ENCODE peak calls at places on chromosomes 7 and 10, in nine cellular contexts. One of them, this sample, is unnamed.

GRCh38 chr7:11294218-11294617 is 320.5 kb downstream of the PHF14 start:
- DNase-seq in iPS-NIHi11: no peak
- DNase-seq in neural progenitor cell: no peak
- DNase-seq in kidney tubule cell: no peak
- DNase-seq in progenitor cell of endocrine pancreas: no peak
- DNase-seq in WERI-Rb-1: no peak
- DNase-seq in NCI-H1092 treated with DMSO at 0.1 percent for 48 hours: no peak
- DNase-seq in HFF-Myc: no peak
- DNase-seq in naive B cell: no peak
- DNase-seq in this sample: no peak

GRCh38 chr7:109354000-109354399 is 784.3 kb downstream of the DNAJB9 start:
- DNase-seq in iPS-NIHi11: no peak
- DNase-seq in neural progenitor cell: no peak
- DNase-seq in kidney tubule cell: no peak
- DNase-seq in progenitor cell of endocrine pancreas: no peak
- DNase-seq in WERI-Rb-1: peak
- DNase-seq in NCI-H1092 treated with DMSO at 0.1 percent for 48 hours: no peak
- DNase-seq in HFF-Myc: no peak
- DNase-seq in naive B cell: no peak
- DNase-seq in this sample: no peak

GRCh38 chr10:44287408-44287807 is 97.5 kb downstream of the CXCL12 start:
- DNase-seq in iPS-NIHi11: no peak
- DNase-seq in neural progenitor cell: no peak
- DNase-seq in kidney tubule cell: no peak
- DNase-seq in progenitor cell of endocrine pancreas: no peak
- DNase-seq in WERI-Rb-1: no peak
- DNase-seq in NCI-H1092 treated with DMSO at 0.1 percent for 48 hours: no peak
- DNase-seq in HFF-Myc: no peak
- DNase-seq in naive B cell: no peak
- DNase-seq in this sample: no peak

GRCh38 chr10:35876248-35876647 is 234.2 kb upstream of the FZD8 start:
- DNase-seq in iPS-NIHi11: no peak
- DNase-seq in neural progenitor cell: no peak
- DNase-seq in kidney tubule cell: peak
- DNase-seq in progenitor cell of endocrine pancreas: no peak
- DNase-seq in WERI-Rb-1: no peak
- DNase-seq in NCI-H1092 treated with DMSO at 0.1 percent for 48 hours: no peak
- DNase-seq in HFF-Myc: no peak
- DNase-seq in naive B cell: no peak
- DNase-seq in this sample: no peak

GRCh38 chr7:94562525-94562924 is 52.9 kb downstream of the CASD1 start:
- DNase-seq in iPS-NIHi11: no peak
- DNase-seq in neural progenitor cell: no peak
- DNase-seq in kidney tubule cell: no peak
- DNase-seq in progenitor cell of endocrine pancreas: no peak
- DNase-seq in WERI-Rb-1: no peak
- DNase-seq in NCI-H1092 treated with DMSO at 0.1 percent for 48 hours: no peak
- DNase-seq in HFF-Myc: no peak
- DNase-seq in naive B cell: no peak
- DNase-seq in this sample: no peak

GRCh38 chr10:23065549-23065948 is 29.8 kb upstream of the MSRB2 start:
- DNase-seq in iPS-NIHi11: peak
- DNase-seq in neural progenitor cell: no peak
- DNase-seq in kidney tubule cell: peak
- DNase-seq in progenitor cell of endocrine pancreas: no peak
- DNase-seq in WERI-Rb-1: no peak
- DNase-seq in NCI-H1092 treated with DMSO at 0.1 percent for 48 hours: no peak
- DNase-seq in HFF-Myc: peak
- DNase-seq in naive B cell: no peak
- DNase-seq in this sample: no peak

GRCh38 chr7:127513311-127513710 is 72.1 kb downstream of the GCC1 start:
- DNase-seq in iPS-NIHi11: no peak
- DNase-seq in neural progenitor cell: no peak
- DNase-seq in kidney tubule cell: no peak
- DNase-seq in progenitor cell of endocrine pancreas: no peak
- DNase-seq in WERI-Rb-1: no peak
- DNase-seq in NCI-H1092 treated with DMSO at 0.1 percent for 48 hours: no peak
- DNase-seq in HFF-Myc: no peak
- DNase-seq in naive B cell: no peak
- DNase-seq in this sample: no peak

GRCh38 chr10:29102233-29102632 is 186.6 kb upstream of the LYZL1 start:
- DNase-seq in iPS-NIHi11: no peak
- DNase-seq in neural progenitor cell: no peak
- DNase-seq in kidney tubule cell: no peak
- DNase-seq in progenitor cell of endocrine pancreas: no peak
- DNase-seq in WERI-Rb-1: no peak
- DNase-seq in NCI-H1092 treated with DMSO at 0.1 percent for 48 hours: no peak
- DNase-seq in HFF-Myc: no peak
- DNase-seq in naive B cell: no peak
- DNase-seq in this sample: no peak

GRCh38 chr10:30811665-30812017 is 182.1 kb upstream of the LYZL2 start:
- DNase-seq in iPS-NIHi11: no peak
- DNase-seq in neural progenitor cell: no peak
- DNase-seq in kidney tubule cell: no peak
- DNase-seq in progenitor cell of endocrine pancreas: no peak
- DNase-seq in WERI-Rb-1: no peak
- DNase-seq in NCI-H1092 treated with DMSO at 0.1 percent for 48 hours: peak
- DNase-seq in HFF-Myc: no peak
- DNase-seq in naive B cell: no peak
- DNase-seq in this sample: no peak

GRCh38 chr10:6621536-6621935 is 41.5 kb upstream of the PRKCQ start:
- DNase-seq in iPS-NIHi11: no peak
- DNase-seq in neural progenitor cell: no peak
- DNase-seq in kidney tubule cell: peak
- DNase-seq in progenitor cell of endocrine pancreas: no peak
- DNase-seq in WERI-Rb-1: no peak
- DNase-seq in NCI-H1092 treated with DMSO at 0.1 percent for 48 hours: no peak
- DNase-seq in HFF-Myc: peak
- DNase-seq in naive B cell: no peak
- DNase-seq in this sample: no peak

GRCh38 chr7:66871076-66871475 is 49.9 kb upstream of the TMEM248 start:
- DNase-seq in iPS-NIHi11: no peak
- DNase-seq in neural progenitor cell: no peak
- DNase-seq in kidney tubule cell: no peak
- DNase-seq in progenitor cell of endocrine pancreas: no peak
- DNase-seq in WERI-Rb-1: no peak
- DNase-seq in NCI-H1092 treated with DMSO at 0.1 percent for 48 hours: no peak
- DNase-seq in HFF-Myc: no peak
- DNase-seq in naive B cell: no peak
- DNase-seq in this sample: no peak

GRCh38 chr10:82574081-82574480 is 699.1 kb downstream of the NRG3 start:
- DNase-seq in iPS-NIHi11: no peak
- DNase-seq in neural progenitor cell: no peak
- DNase-seq in kidney tubule cell: no peak
- DNase-seq in progenitor cell of endocrine pancreas: no peak
- DNase-seq in WERI-Rb-1: no peak
- DNase-seq in NCI-H1092 treated with DMSO at 0.1 percent for 48 hours: no peak
- DNase-seq in HFF-Myc: no peak
- DNase-seq in naive B cell: no peak
- DNase-seq in this sample: no peak

GRCh38 chr7:69309601-69310000 is 288.7 kb upstream of the AUTS2 start:
- DNase-seq in iPS-NIHi11: no peak
- DNase-seq in neural progenitor cell: no peak
- DNase-seq in kidney tubule cell: no peak
- DNase-seq in progenitor cell of endocrine pancreas: no peak
- DNase-seq in WERI-Rb-1: no peak
- DNase-seq in NCI-H1092 treated with DMSO at 0.1 percent for 48 hours: no peak
- DNase-seq in HFF-Myc: no peak
- DNase-seq in naive B cell: no peak
- DNase-seq in this sample: no peak

GRCh38 chr7:12458520-12459131 is 55.0 kb upstream of the VWDE start:
- DNase-seq in iPS-NIHi11: peak
- DNase-seq in neural progenitor cell: peak
- DNase-seq in kidney tubule cell: peak
- DNase-seq in progenitor cell of endocrine pancreas: no peak
- DNase-seq in WERI-Rb-1: peak
- DNase-seq in NCI-H1092 treated with DMSO at 0.1 percent for 48 hours: peak
- DNase-seq in HFF-Myc: peak
- DNase-seq in naive B cell: peak
- DNase-seq in this sample: peak

GRCh38 chr7:135434047-135434446 is 75.9 kb downstream of the CNOT4 start:
- DNase-seq in iPS-NIHi11: no peak
- DNase-seq in neural progenitor cell: no peak
- DNase-seq in kidney tubule cell: no peak
- DNase-seq in progenitor cell of endocrine pancreas: no peak
- DNase-seq in WERI-Rb-1: no peak
- DNase-seq in NCI-H1092 treated with DMSO at 0.1 percent for 48 hours: no peak
- DNase-seq in HFF-Myc: no peak
- DNase-seq in naive B cell: no peak
- DNase-seq in this sample: peak

GRCh38 chr10:38979535-38979934 is 885.4 kb downstream of the ZNF37A start:
- DNase-seq in iPS-NIHi11: no peak
- DNase-seq in neural progenitor cell: no peak
- DNase-seq in kidney tubule cell: no peak
- DNase-seq in progenitor cell of endocrine pancreas: no peak
- DNase-seq in WERI-Rb-1: no peak
- DNase-seq in NCI-H1092 treated with DMSO at 0.1 percent for 48 hours: no peak
- DNase-seq in HFF-Myc: no peak
- DNase-seq in naive B cell: no peak
- DNase-seq in this sample: no peak

GRCh38 chr10:35092851-35093250 is 2.7 kb upstream of the CUL2 start:
- DNase-seq in iPS-NIHi11: no peak
- DNase-seq in neural progenitor cell: no peak
- DNase-seq in kidney tubule cell: no peak
- DNase-seq in progenitor cell of endocrine pancreas: no peak
- DNase-seq in WERI-Rb-1: no peak
- DNase-seq in NCI-H1092 treated with DMSO at 0.1 percent for 48 hours: no peak
- DNase-seq in HFF-Myc: no peak
- DNase-seq in naive B cell: no peak
- DNase-seq in this sample: no peak

GRCh38 chr7:55440040-55440690 is 75.0 kb downstream of the LANCL2 start:
- DNase-seq in iPS-NIHi11: no peak
- DNase-seq in neural progenitor cell: no peak
- DNase-seq in kidney tubule cell: no peak
- DNase-seq in progenitor cell of endocrine pancreas: no peak
- DNase-seq in WERI-Rb-1: no peak
- DNase-seq in NCI-H1092 treated with DMSO at 0.1 percent for 48 hours: peak
- DNase-seq in HFF-Myc: no peak
- DNase-seq in naive B cell: no peak
- DNase-seq in this sample: no peak

GRCh38 chr7:156582591-156583123 is 57.9 kb upstream of the RNF32 start:
- DNase-seq in iPS-NIHi11: no peak
- DNase-seq in neural progenitor cell: no peak
- DNase-seq in kidney tubule cell: no peak
- DNase-seq in progenitor cell of endocrine pancreas: no peak
- DNase-seq in WERI-Rb-1: no peak
- DNase-seq in NCI-H1092 treated with DMSO at 0.1 percent for 48 hours: no peak
- DNase-seq in HFF-Myc: no peak
- DNase-seq in naive B cell: no peak
- DNase-seq in this sample: no peak

GRCh38 chr10:6716521-6716920 is 136.4 kb upstream of the PRKCQ start:
- DNase-seq in iPS-NIHi11: no peak
- DNase-seq in neural progenitor cell: no peak
- DNase-seq in kidney tubule cell: no peak
- DNase-seq in progenitor cell of endocrine pancreas: no peak
- DNase-seq in WERI-Rb-1: no peak
- DNase-seq in NCI-H1092 treated with DMSO at 0.1 percent for 48 hours: no peak
- DNase-seq in HFF-Myc: no peak
- DNase-seq in naive B cell: no peak
- DNase-seq in this sample: no peak

GRCh38 chr10:69335063-69335587 is 56.8 kb downstream of the HK1 start:
- DNase-seq in iPS-NIHi11: no peak
- DNase-seq in neural progenitor cell: no peak
- DNase-seq in kidney tubule cell: no peak
- DNase-seq in progenitor cell of endocrine pancreas: no peak
- DNase-seq in WERI-Rb-1: no peak
- DNase-seq in NCI-H1092 treated with DMSO at 0.1 percent for 48 hours: no peak
- DNase-seq in HFF-Myc: no peak
- DNase-seq in naive B cell: no peak
- DNase-seq in this sample: peak

GRCh38 chr7:132141109-132141508 is 435.2 kb downstream of the PLXNA4 start:
- DNase-seq in iPS-NIHi11: no peak
- DNase-seq in neural progenitor cell: no peak
- DNase-seq in kidney tubule cell: no peak
- DNase-seq in progenitor cell of endocrine pancreas: no peak
- DNase-seq in WERI-Rb-1: no peak
- DNase-seq in NCI-H1092 treated with DMSO at 0.1 percent for 48 hours: no peak
- DNase-seq in HFF-Myc: no peak
- DNase-seq in naive B cell: no peak
- DNase-seq in this sample: no peak

GRCh38 chr7:154748387-154748786 is 254.5 kb downstream of the PAXIP1 start:
- DNase-seq in iPS-NIHi11: no peak
- DNase-seq in neural progenitor cell: no peak
- DNase-seq in kidney tubule cell: no peak
- DNase-seq in progenitor cell of endocrine pancreas: no peak
- DNase-seq in WERI-Rb-1: no peak
- DNase-seq in NCI-H1092 treated with DMSO at 0.1 percent for 48 hours: no peak
- DNase-seq in HFF-Myc: no peak
- DNase-seq in naive B cell: no peak
- DNase-seq in this sample: no peak